ENCODE peak calls at places on chromosomes 5 and 9, in four cellular contexts. M, T, B and D are unnamed samples.

GRCh38 chr5:7397005-7397546 is 1.1 kb downstream of the ADCY2 start:
- DNase-seq in M (no peak), T (no peak), B (peak), D (no peak)

GRCh38 chr9:91856419-91856818 is 93.6 kb downstream of the ROR2 start:
- DNase-seq in B (no peak), T (no peak), M (no peak), D (no peak)

GRCh38 chr9:116566677-116567488 is 120.2 kb upstream of the TRIM32 start:
- DNase-seq in T (peak), M (peak), B (peak), D (peak)

GRCh38 chr9:18496586-18496985 is 22.6 kb downstream of the ADAMTSL1 start:
- DNase-seq in B (no peak), T (no peak), M (no peak), D (no peak)

GRCh38 chr5:106288977-106289376 is 1381.8 kb downstream of the EFNA5 start:
- DNase-seq in T (peak), M (no peak), B (no peak), D (peak)

GRCh38 chr9:109194157-109194556 is 27.1 kb upstream of the FRRS1L start:
- DNase-seq in M (no peak), B (peak), T (peak), D (no peak)

GRCh38 chr5:81420039-81420667 is 26.2 kb upstream of the ACOT12 start:
- DNase-seq in M (no peak), B (peak), T (peak), D (peak)

GRCh38 chr5:169650701-169651331 is 13.7 kb downstream of the DOCK2 start:
- DNase-seq in M (no peak), B (peak), T (peak), D (peak)

GRCh38 chr9:91986248-91986647 is 36.2 kb upstream of the ROR2 start:
- DNase-seq in T (no peak), M (no peak), B (no peak), D (no peak)

GRCh38 chr5:6501701-6502100 is 53.0 kb downstream of the UBE2QL1 start:
- DNase-seq in B (no peak), M (no peak), T (no peak), D (no peak)

GRCh38 chr5:160628295-160629006 is 206.8 kb downstream of the PTTG1 start:
- DNase-seq in T (no peak), M (no peak), B (no peak), D (no peak)

GRCh38 chr9:78397045-78397843 is 100.3 kb downstream of the PSAT1 start:
- DNase-seq in M (no peak), T (no peak), B (no peak), D (no peak)

GRCh38 chr9:78261403-78262001 is 25.6 kb downstream of the CEP78 start:
- DNase-seq in B (peak), M (no peak), T (peak), D (peak)

GRCh38 chr9:109371374-109371773 is 50.5 kb upstream of the EPB41L4B start:
- DNase-seq in T (no peak), B (no peak), M (no peak), D (no peak)

GRCh38 chr9:26813247-26813646 is 79.4 kb downstream of the CAAP1 start:
- DNase-seq in M (no peak), T (no peak), B (peak), D (no peak)

GRCh38 chr9:75185585-75186170 is 97.4 kb downstream of the OSTF1 start:
- DNase-seq in T (peak), M (peak), B (no peak), D (peak)

GRCh38 chr9:114515528-114515927 is 10.3 kb upstream of the WHRN start:
- DNase-seq in M (no peak), B (no peak), T (no peak), D (no peak)

GRCh38 chr5:180799194-180799593 is 3.4 kb downstream of the MGAT1 start:
- DNase-seq in B (no peak), T (no peak), M (peak), D (no peak)

GRCh38 chr5:135921388-135921787 is 25.7 kb upstream of the IL9 start:
- DNase-seq in T (peak), B (no peak), M (no peak), D (peak)

GRCh38 chr9:110321055-110321454 is 16.6 kb downstream of the TXNDC8 start:
- DNase-seq in B (no peak), T (peak), M (no peak), D (peak)

GRCh38 chr5:74631088-74631960 is 9.2 kb downstream of the ENC1 start:
- DNase-seq in T (peak), M (no peak), B (peak), D (peak)

GRCh38 chr9:88657893-88658292 is 122.9 kb downstream of the NXNL2 start:
- DNase-seq in B (peak), M (no peak), T (peak), D (peak)

GRCh38 chr5:8058626-8059180 is 189.8 kb downstream of the MTRR start:
- DNase-seq in M (no peak), T (no peak), B (no peak), D (no peak)

GRCh38 chr5:76199321-76200318 is 116.4 kb downstream of the SV2C start:
- DNase-seq in M (no peak), B (no peak), T (no peak), D (no peak)

GRCh38 chr9:6272229-6272597 is 56.0 kb upstream of the TPD52L3 start:
- DNase-seq in T (peak), B (peak), M (no peak), D (peak)

GRCh38 chr9:30732060-30732459 is 1652.4 kb upstream of the ACO1 start:
- DNase-seq in B (no peak), M (no peak), T (no peak), D (no peak)

GRCh38 chr9:31100311-31100710 is 1284.1 kb upstream of the ACO1 start:
- DNase-seq in B (no peak), T (no peak), M (no peak), D (no peak)

GRCh38 chr9:119368681-119369581 is at the start of gene BRINP1:
- DNase-seq in B (peak), M (peak), T (peak), D (peak)

GRCh38 chr9:13932472-13933267 is 381.3 kb downstream of the NFIB start:
- DNase-seq in B (no peak), M (no peak), T (no peak), D (no peak)

GRCh38 chr9:131625848-131626670 is 80.7 kb downstream of the PRRT1B start:
- DNase-seq in T (no peak), M (no peak), B (peak), D (no peak)

GRCh38 chr9:7081065-7081600 is 323.4 kb downstream of the KDM4C start:
- DNase-seq in B (no peak), T (no peak), M (no peak), D (no peak)

GRCh38 chr5:586751-587285 is 25.3 kb upstream of the CEP72 start:
- DNase-seq in T (no peak), M (no peak), B (no peak), D (no peak)

GRCh38 chr5:100644206-100644605 is 109.0 kb downstream of the FAM174A start:
- DNase-seq in B (no peak), M (no peak), T (no peak), D (no peak)

GRCh38 chr9:2337602-2338001 is 284.0 kb upstream of the VLDLR start:
- DNase-seq in B (no peak), M (no peak), T (no peak), D (no peak)

GRCh38 chr5:60688980-60689379 is 11.0 kb downstream of the DEPDC1B start:
- DNase-seq in T (no peak), M (no peak), B (no peak), D (no peak)

GRCh38 chr5:60685028-60685427 is 14.9 kb downstream of the DEPDC1B start:
- DNase-seq in T (no peak), B (no peak), M (no peak), D (no peak)

GRCh38 chr5:60685700-60686099 is 14.3 kb downstream of the DEPDC1B start:
- DNase-seq in B (no peak), T (no peak), M (no peak), D (no peak)

GRCh38 chr5:60686164-60686563 is 13.8 kb downstream of the DEPDC1B start:
- DNase-seq in M (no peak), T (no peak), B (no peak), D (no peak)

DNA sequence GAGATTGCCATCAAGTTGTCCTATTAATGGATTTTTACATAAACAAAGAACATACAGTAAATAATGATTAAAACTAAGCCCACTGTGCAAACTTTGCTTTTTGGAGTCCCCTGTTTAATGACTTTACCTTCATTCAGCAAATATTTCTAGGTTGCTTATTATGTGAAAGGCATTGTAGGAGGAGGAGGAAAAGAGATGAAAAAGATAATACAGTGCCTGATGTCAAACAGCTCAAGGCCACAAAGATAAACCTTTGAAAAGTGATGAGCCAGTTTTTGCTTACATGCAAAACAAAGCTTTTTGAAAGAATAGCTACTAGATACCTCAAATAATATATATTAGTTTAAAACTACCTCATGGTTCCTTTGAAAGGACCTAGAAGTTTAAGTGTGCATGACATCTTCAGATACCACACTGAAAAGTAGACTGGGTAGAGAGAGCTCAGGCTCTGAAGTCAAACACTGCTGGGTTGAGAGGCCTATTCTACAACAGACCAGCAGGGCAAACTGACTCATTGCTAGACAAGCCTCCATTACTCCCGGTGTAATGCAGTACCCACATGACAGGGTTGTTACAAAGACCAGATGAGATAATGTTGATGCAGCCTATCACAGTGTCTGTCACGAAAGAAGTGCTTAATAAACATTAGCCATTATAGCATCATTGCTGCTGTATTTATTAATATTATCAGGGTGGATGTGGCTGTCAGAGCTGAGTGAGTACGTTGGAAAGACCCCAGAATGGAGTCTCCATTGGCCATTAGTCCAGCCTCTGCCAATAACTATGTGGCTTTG is 11.8 kb downstream of the DEPDC1B start:
- DNase-seq in B (peak), M (no peak), T (peak), D (peak)
- TF ChIP-seq CTCF in B (peak), M (peak), T (peak), D (peak)

DNA sequence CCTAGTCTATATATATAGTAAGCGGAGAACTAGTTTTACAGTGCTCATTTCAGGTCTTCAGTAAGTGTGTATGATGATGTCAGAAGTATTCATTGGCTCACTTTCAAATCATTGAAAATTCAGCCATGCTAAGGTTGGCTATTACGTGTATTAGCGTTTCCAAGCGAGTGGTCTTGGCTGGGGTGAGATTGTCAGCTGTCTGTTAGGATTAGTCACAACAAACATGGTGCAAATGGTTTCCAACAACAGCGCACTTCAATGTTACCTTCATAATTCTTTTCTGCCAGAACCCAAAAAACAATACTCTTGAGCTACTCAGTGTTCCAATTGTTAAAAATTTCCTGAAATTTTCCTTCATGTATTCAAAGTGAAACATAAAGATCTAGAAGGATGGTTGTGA is 283.0 kb downstream of the AOPEP start:
- DNase-seq in M (no peak), T (no peak), B (no peak), D (no peak)
- H3K4me3 ChIP-seq in M (no peak), T (no peak), B (no peak), D (no peak)

DNA sequence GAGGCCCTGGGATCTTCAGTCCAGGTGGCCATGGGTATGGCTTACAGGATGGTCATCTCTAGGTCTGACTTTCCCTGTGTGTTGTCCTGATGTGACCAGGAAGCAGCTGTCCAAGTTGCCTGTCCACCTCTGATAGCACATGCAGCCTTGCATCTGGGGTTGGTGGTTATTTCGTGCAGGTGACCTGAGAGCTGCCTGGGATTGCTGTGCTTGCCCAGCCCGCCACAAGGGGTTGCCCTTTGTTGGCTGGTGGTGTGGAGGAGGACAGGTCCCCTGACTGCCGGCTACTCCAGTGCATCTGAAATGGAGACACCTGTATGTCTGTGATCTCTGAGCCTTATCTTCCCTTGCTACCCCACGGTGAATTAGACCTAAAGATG is 212.6 kb downstream of the ARHGAP26 start:
- DNase-seq in T (no peak), B (no peak), M (no peak), D (no peak)
- TF ChIP-seq CTCF in T (peak), B (peak), M (no peak), D (peak)

DNA sequence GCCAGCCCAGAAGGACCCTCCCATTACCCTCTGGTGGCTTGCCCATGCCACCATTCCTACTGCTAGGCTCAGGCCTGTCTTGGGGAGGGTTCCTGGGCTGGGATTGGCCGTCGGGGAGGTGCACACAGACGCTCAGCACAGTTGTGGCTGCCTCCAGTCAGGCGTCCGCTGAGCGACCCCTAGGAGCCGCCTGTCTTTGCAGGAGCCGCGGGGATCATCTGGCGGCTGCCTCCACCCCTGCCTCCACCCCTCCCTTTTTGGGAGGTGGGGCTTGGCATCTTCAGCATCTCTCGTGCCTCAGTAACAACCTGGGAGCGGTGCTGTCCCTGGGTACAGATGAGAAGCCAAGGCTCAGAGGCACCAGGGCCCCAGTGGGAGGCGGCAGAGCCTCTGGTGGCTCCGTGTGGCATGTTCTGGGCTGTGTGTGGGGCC is 39.6 kb downstream of the RXRA start:
- DNase-seq in M (no peak), B (peak), T (peak), D (peak)
- H3K4me3 ChIP-seq in M (no peak), B (no peak), T (no peak), D (no peak)

GRCh38 chr5:56054651-56055050 is 59.9 kb upstream of the IL6ST start:
- DNase-seq in T (peak), M (no peak), B (no peak), D (peak)
- TF ChIP-seq CTCF in T (no peak), M (no peak), B (no peak), D (no peak)

DNA sequence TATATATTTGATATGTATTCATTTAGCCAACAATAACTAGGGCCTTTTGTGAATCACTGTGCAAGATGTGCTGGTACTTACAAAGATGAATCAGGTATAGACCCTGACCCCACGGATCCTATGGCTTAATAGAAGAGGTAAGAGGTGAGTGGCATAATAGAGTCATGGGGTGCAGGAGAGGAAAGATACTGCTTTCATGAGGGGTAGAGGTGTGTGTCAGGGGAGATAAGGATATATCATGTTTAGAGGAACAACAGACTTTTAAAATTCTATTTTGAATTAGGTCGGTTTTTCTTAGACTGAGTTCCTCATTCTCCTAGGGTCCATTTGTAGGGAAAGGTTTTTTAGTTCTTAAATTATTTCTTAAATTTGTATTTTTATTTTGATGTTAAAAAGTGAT is 27.8 kb downstream of the ZCCHC7 start:
- DNase-seq in M (no peak), T (no peak), B (no peak), D (no peak)
- H3K4me3 ChIP-seq in M (no peak), T (no peak), B (no peak), D (no peak)

DNA sequence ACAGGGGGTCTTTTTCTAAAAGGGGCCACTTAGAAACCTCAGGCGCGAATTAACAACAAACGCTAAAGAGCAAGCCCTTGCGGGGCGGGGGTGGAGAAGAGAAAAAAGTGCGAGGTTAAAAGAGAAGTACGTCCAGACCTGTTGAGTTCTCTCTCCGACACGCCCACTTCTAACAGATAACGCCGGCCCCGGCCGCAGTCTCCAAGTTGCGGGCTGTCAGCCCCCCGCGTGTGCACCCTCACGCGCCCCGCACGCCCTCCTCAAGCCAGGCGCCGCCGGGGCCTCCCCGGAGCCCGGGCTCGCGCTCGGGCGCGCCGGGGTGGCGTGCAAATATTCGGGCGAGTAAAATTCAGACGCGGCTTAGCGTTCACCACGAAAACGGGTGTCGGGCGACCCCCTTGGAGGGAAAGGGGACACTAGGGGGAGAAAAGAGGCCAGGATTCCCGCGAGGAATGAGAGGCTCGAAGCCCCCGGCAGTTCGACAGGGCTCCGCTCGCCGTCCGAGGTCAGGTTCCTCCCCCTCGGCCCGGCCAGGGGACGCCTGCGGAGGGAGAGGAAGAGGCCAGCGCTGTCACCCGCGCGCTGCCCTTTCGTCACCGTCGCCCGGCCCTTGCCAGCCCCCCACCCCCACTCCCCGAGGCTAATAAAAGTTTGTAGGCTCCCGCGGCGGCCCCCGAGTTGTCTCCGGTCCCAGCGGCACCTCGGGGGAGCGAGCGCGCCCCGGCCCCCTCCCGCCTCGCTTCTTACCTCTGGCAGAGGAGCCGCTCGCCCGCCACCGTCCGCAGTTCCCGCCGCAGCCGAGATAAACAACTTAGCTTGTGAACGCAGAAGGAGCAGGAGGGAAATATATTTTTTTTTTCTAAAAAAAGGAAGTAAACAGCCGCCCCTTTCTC is 776 bp downstream of the NR3C1 start:
- DNase-seq in B (peak), M (peak), T (peak), D (peak)
- TF ChIP-seq CTCF in B (peak), M (no peak), T (peak), D (no peak)